ENCODE peak calls at places on chromosomes 12 and 14, in eight cellular contexts. E, U, H, A, N, V, O and X are unnamed samples.

GRCh38 chr12:78455991-78456390 is 408.6 kb upstream of the SYT1 start:
- DNase-seq in E (peak), U (no peak), H (no peak), A (no peak), N (no peak), V (no peak), O (no peak), X (no peak)

GRCh38 chr14:92252291-92252690 is 70.7 kb upstream of the SLC24A4 start:
- DNase-seq in E (no peak), U (no peak), H (no peak), A (no peak), N (no peak), V (no peak), O (no peak), X (no peak)

GRCh38 chr12:89884365-89884915 is 175.8 kb upstream of the ATP2B1 start:
- DNase-seq in E (no peak), U (no peak), H (no peak), A (no peak), N (no peak), V (no peak), O (no peak), X (no peak)

GRCh38 chr12:53726946-53727309 is 324 bp downstream of the CALCOCO1 start:
- DNase-seq in E (peak), U (no peak), H (no peak), A (no peak), N (no peak), V (no peak), O (no peak), X (no peak)

GRCh38 chr14:65027127-65027799 is 40.6 kb downstream of the FNTB start:
- DNase-seq in E (no peak), U (no peak), H (no peak), A (no peak), N (no peak), V (no peak), O (no peak), X (no peak)

GRCh38 chr12:110760204-110760609 is 17.5 kb upstream of the PPP1CC start:
- DNase-seq in E (no peak), U (no peak), H (no peak), A (no peak), N (no peak), V (no peak), O (no peak), X (no peak)

GRCh38 chr14:33848706-33849454 is 102.0 kb downstream of the EGLN3 start:
- DNase-seq in E (peak), U (no peak), H (peak), A (peak), N (peak), V (peak), O (peak), X (no peak)

GRCh38 chr14:50532502-50533313 is at the start of gene MAP4K5:
- DNase-seq in E (peak), U (peak), H (peak), A (peak), N (no peak), V (peak), O (peak), X (peak)

GRCh38 chr12:121128908-121129704 is 3.6 kb upstream of the P2RX7 start:
- DNase-seq in E (peak), U (peak), H (peak), A (peak), N (no peak), V (peak), O (peak), X (peak)

GRCh38 chr12:96068636-96069035 is 33.2 kb upstream of the LTA4H start:
- DNase-seq in E (no peak), U (no peak), H (no peak), A (no peak), N (no peak), V (no peak), O (no peak), X (no peak)

GRCh38 chr12:64583395-64584172 is 26.7 kb upstream of the RASSF3 start:
- DNase-seq in E (peak), U (peak), H (no peak), A (no peak), N (no peak), V (peak), O (no peak), X (no peak)

GRCh38 chr12:100864366-100864765 is 69.8 kb downstream of the ANO4 start:
- DNase-seq in E (no peak), U (no peak), H (no peak), A (no peak), N (no peak), V (no peak), O (no peak), X (no peak)

GRCh38 chr12:65902504-65902903 is 78.2 kb downstream of the HMGA2 start:
- DNase-seq in E (peak), U (no peak), H (no peak), A (no peak), N (no peak), V (peak), O (peak), X (no peak)

GRCh38 chr14:35044939-35045797 is 904 bp upstream of the FAM177A1 start:
- DNase-seq in E (peak), U (no peak), H (no peak), A (no peak), N (no peak), V (no peak), O (no peak), X (no peak)

GRCh38 chr12:115109863-115110262 is 425.9 kb upstream of the TBX3 start:
- DNase-seq in E (peak), U (no peak), H (no peak), A (no peak), N (no peak), V (no peak), O (no peak), X (no peak)

GRCh38 chr12:42090899-42091298 is 53.8 kb downstream of the GXYLT1 start:
- DNase-seq in E (peak), U (no peak), H (no peak), A (no peak), N (no peak), V (peak), O (peak), X (no peak)

GRCh38 chr12:104280703-104281458 is 22.7 kb upstream of the EID3 start:
- DNase-seq in E (peak), U (no peak), H (no peak), A (no peak), N (no peak), V (peak), O (peak), X (no peak)

GRCh38 chr12:4037747-4038312 is 164.6 kb upstream of the PARP11 start:
- DNase-seq in E (peak), U (peak), H (peak), A (no peak), N (no peak), V (peak), O (no peak), X (peak)

GRCh38 chr12:83954939-83955601 is 957.5 kb downstream of the SLC6A15 start:
- DNase-seq in E (no peak), U (no peak), H (no peak), A (no peak), N (no peak), V (no peak), O (peak), X (no peak)

GRCh38 chr12:29888777-29889176 is 105.0 kb upstream of the TMTC1 start:
- DNase-seq in E (no peak), U (no peak), H (no peak), A (peak), N (no peak), V (no peak), O (no peak), X (no peak)

GRCh38 chr14:34363733-34364134 is 98.3 kb downstream of the SPTSSA start:
- DNase-seq in E (peak), U (no peak), H (no peak), A (no peak), N (no peak), V (peak), O (peak), X (no peak)

GRCh38 chr12:105672576-105672975 is 342.1 kb downstream of the C12orf75 start:
- DNase-seq in E (no peak), U (no peak), H (peak), A (peak), N (no peak), V (no peak), O (no peak), X (peak)

GRCh38 chr12:52798671-52799497 is 3.0 kb upstream of the KRT3 start:
- DNase-seq in E (peak), U (no peak), H (no peak), A (no peak), N (peak), V (peak), O (peak), X (no peak)

GRCh38 chr12:87382959-87383591 is 646.1 kb downstream of the C12orf50 start:
- DNase-seq in E (no peak), U (no peak), H (no peak), A (no peak), N (no peak), V (no peak), O (no peak), X (no peak)

GRCh38 chr12:12400793-12401192 is 43.9 kb downstream of the BORCS5 start:
- DNase-seq in E (no peak), U (no peak), H (no peak), A (no peak), N (no peak), V (no peak), O (no peak), X (no peak)

GRCh38 chr12:121568971-121569808 is 11.6 kb downstream of the KDM2B start:
- DNase-seq in E (peak), U (no peak), H (no peak), A (peak), N (no peak), V (no peak), O (no peak), X (no peak)

GRCh38 chr12:53389702-53390101 is 9.7 kb downstream of the SP1 start:
- DNase-seq in E (no peak), U (no peak), H (no peak), A (no peak), N (no peak), V (peak), O (no peak), X (no peak)

GRCh38 chr14:91867316-91867988 is at the start of gene TC2N:
- DNase-seq in E (no peak), U (peak), H (no peak), A (no peak), N (no peak), V (no peak), O (no peak), X (no peak)

GRCh38 chr12:66823857-66824570 is 145.1 kb upstream of the GRIP1 start:
- DNase-seq in E (no peak), U (no peak), H (no peak), A (no peak), N (peak), V (peak), O (peak), X (no peak)

GRCh38 chr12:11697670-11698387 is 48.4 kb downstream of the ETV6 start:
- DNase-seq in E (peak), U (no peak), H (no peak), A (no peak), N (no peak), V (no peak), O (no peak), X (no peak)

GRCh38 chr12:55707841-55708694 is at the start of gene ITGA7:
- DNase-seq in E (no peak), U (peak), H (peak), A (peak), N (no peak), V (peak), O (peak), X (peak)

GRCh38 chr12:23484238-23484637 is 465.2 kb downstream of the SOX5 start:
- DNase-seq in E (no peak), U (no peak), H (no peak), A (no peak), N (no peak), V (no peak), O (no peak), X (no peak)